ENCODE peak calls at places on chromosomes 16 and 17, in seven cellular contexts. J is activated CD8-positive, alpha-beta T cell treated with anti-CD3 and anti-CD28 coated beads for 36 hours; U is T-helper 17 cell; P is sigmoid colon; C is choroid plexus epithelial cell; D is OCI-M1; E is stimulated activated naive CD8-positive, alpha-beta T cell treated with anti-CD3 and anti-CD28 coated beads, Interleukin-15, Interleukin-2, amounts not matched to agents 100 U/mL and 50 U/mL, for 24 hours. K is an unnamed sample.

GRCh38 chr17:41002814-41003213 is 3.1 kb upstream of the KRTAP3-2 start:
- DNase-seq in J (no peak), E (no peak), C (peak), D (no peak), U (no peak), P (no peak), K (no peak)

GRCh38 chr16:68665501-68665900 is 20.4 kb downstream of the CDH3 start:
- DNase-seq in J (no peak), U (no peak), C (no peak), P (no peak), E (no peak), D (no peak), K (peak)

GRCh38 chr16:30409125-30410060 is 2.0 kb downstream of the ZNF771 start:
- DNase-seq in J (peak), E (peak), D (peak), C (peak), P (peak), U (peak), K (peak)

GRCh38 chr17:3961564-3962047 is 2.6 kb downstream of the ATP2A3 start:
- DNase-seq in C (no peak), P (no peak), J (peak), U (peak), E (peak), D (no peak), K (no peak)

GRCh38 chr17:50474523-50474922 is 4.1 kb upstream of the RSAD1 start:
- DNase-seq in P (no peak), D (no peak), C (no peak), U (no peak), J (no peak), E (no peak), K (no peak)

GRCh38 chr16:54936086-54936978 is 5.7 kb downstream of the IRX5 start:
- DNase-seq in J (peak), U (no peak), E (peak), C (peak), D (no peak), P (no peak), K (peak)

GRCh38 chr17:73042809-73043685 is 49.4 kb downstream of the SLC39A11 start:
- DNase-seq in U (no peak), D (no peak), C (peak), P (no peak), E (no peak), J (no peak), K (no peak)

GRCh38 chr17:45908460-45908859 is 14.1 kb downstream of the MAPT start:
- DNase-seq in U (no peak), P (no peak), J (peak), D (peak), C (no peak), E (no peak), K (no peak)

GRCh38 chr17:35746956-35747355 is 6.1 kb downstream of the GAS2L2 start:
- DNase-seq in C (no peak), P (no peak), E (no peak), U (no peak), D (no peak), J (no peak), K (no peak)

GRCh38 chr17:2709173-2709661 is 2.3 kb downstream of the CLUH start:
- DNase-seq in D (no peak), U (no peak), J (peak), C (no peak), E (no peak), P (peak), K (no peak)

GRCh38 chr17:65231662-65232335 is 94.6 kb downstream of the RGS9 start:
- DNase-seq in U (peak), J (peak), P (no peak), E (peak), D (peak), C (peak), K (peak)

GRCh38 chr17:21285164-21286065 is 904 bp downstream of the MAP2K3 start:
- DNase-seq in C (peak), J (peak), E (no peak), P (peak), D (peak), U (no peak), K (no peak)

GRCh38 chr16:685967-686366 is 1.8 kb upstream of the JMJD8 start:
- DNase-seq in C (peak), E (peak), J (no peak), P (no peak), D (peak), U (no peak), K (no peak)

GRCh38 chr16:71927383-71927782 is 32.1 kb downstream of the IST1 start:
- DNase-seq in D (no peak), P (peak), C (peak), U (no peak), J (no peak), E (no peak), K (peak)

GRCh38 chr17:17591408-17592265 is at the start of gene PEMT:
- DNase-seq in C (peak), P (peak), J (peak), D (peak), U (peak), E (peak), K (peak)

GRCh38 chr16:89200124-89200849 is at the start of gene SLC22A31:
- DNase-seq in J (no peak), E (no peak), P (no peak), C (no peak), D (no peak), U (no peak), K (no peak)

GRCh38 chr16:86821933-86822332 is 243.6 kb downstream of the FOXL1 start:
- DNase-seq in U (no peak), E (no peak), J (no peak), C (no peak), D (no peak), P (no peak), K (no peak)

GRCh38 chr16:34801875-34802274 is 1342.5 kb downstream of the TP53TG3F start:
- DNase-seq in C (no peak), U (no peak), D (no peak), P (no peak), J (no peak), E (no peak), K (no peak)

GRCh38 chr16:16052916-16053315 is 103.5 kb downstream of the ABCC1 start:
- DNase-seq in D (no peak), J (no peak), P (no peak), E (no peak), U (no peak), C (peak), K (no peak)

GRCh38 chr16:51408357-51408756 is 257.3 kb upstream of the SALL1 start:
- DNase-seq in U (no peak), J (no peak), P (no peak), D (no peak), E (no peak), C (peak), K (no peak)

GRCh38 chr17:63095879-63096278 is 129.8 kb downstream of the TANC2 start:
- DNase-seq in E (no peak), D (no peak), J (no peak), P (no peak), C (no peak), U (no peak), K (no peak)

GRCh38 chr17:21551081-21551881 is 141.0 kb upstream of the KCNJ18 start:
- DNase-seq in U (peak), P (peak), D (peak), C (peak), J (peak), E (peak), K (peak)

GRCh38 chr17:12282056-12282455 is 261.4 kb downstream of the MAP2K4 start:
- DNase-seq in E (no peak), P (no peak), U (no peak), J (no peak), D (no peak), C (peak), K (no peak)

GRCh38 chr17:7580631-7581554 is 1.5 kb downstream of the CD68 start:
- DNase-seq in J (no peak), E (no peak), P (no peak), D (peak), C (no peak), U (no peak), K (peak)

GRCh38 chr17:14374268-14374667 is 73.4 kb downstream of the HS3ST3B1 start:
- DNase-seq in D (no peak), J (no peak), U (no peak), E (no peak), C (no peak), P (no peak), K (no peak)

GRCh38 chr17:76048025-76048605 is 21.0 kb upstream of the EVPL start:
- DNase-seq in J (no peak), E (no peak), C (no peak), U (no peak), P (no peak), D (no peak), K (no peak)

GRCh38 chr16:61829631-61830030 is 206.6 kb downstream of the CDH8 start:
- DNase-seq in E (no peak), C (no peak), U (no peak), D (no peak), J (no peak), P (no peak), K (no peak)

GRCh38 chr17:338442-339192 is 14.0 kb downstream of the RPH3AL start:
- DNase-seq in P (peak), E (no peak), U (no peak), D (no peak), J (no peak), C (no peak), K (peak)

GRCh38 chr17:20092292-20092867 is 83.2 kb downstream of the SPECC1 start:
- DNase-seq in P (no peak), E (no peak), U (no peak), J (no peak), C (peak), D (no peak), K (peak)